ENCODE peak calls at places on chromosomes 13 and 19, in five cellular contexts. J, L, F, T and Y are unnamed samples.

GRCh38 chr13:50192272-50192813 is 177.1 kb downstream of the KCNRG start:
- DNase-seq in F (no peak), J (no peak), T (no peak), L (no peak), Y (no peak)

GRCh38 chr19:38900220-38900629 is 456 bp downstream of the NFKBIB start:
- DNase-seq in T (no peak), L (no peak), F (no peak), J (no peak), Y (no peak)

GRCh38 chr19:29415507-29415906 is 110.3 kb upstream of the VSTM2B start:
- DNase-seq in L (peak), T (no peak), F (no peak), J (no peak), Y (no peak)

GRCh38 chr19:18763674-18764590 is 27.2 kb downstream of the COMP start:
- DNase-seq in F (no peak), L (no peak), J (peak), T (no peak), Y (peak)

GRCh38 chr19:19372656-19373416 is 32.6 kb upstream of the GATAD2A start:
- DNase-seq in J (peak), F (no peak), T (peak), L (no peak), Y (no peak)

GRCh38 chr19:447064-447426 is 13.8 kb downstream of the SHC2 start:
- DNase-seq in L (no peak), J (no peak), T (no peak), F (no peak), Y (no peak)

GRCh38 chr19:2756477-2756876 is 16.7 kb upstream of the SLC39A3 start:
- DNase-seq in F (no peak), T (no peak), L (no peak), J (no peak), Y (no peak)

GRCh38 chr13:27280009-27280646 is 9.5 kb downstream of the RASL11A start:
- DNase-seq in F (no peak), J (peak), T (no peak), L (no peak), Y (no peak)

GRCh38 chr19:5487222-5487621 is 32.0 kb downstream of the ZNRF4 start:
- DNase-seq in J (no peak), T (no peak), F (no peak), L (no peak), Y (no peak)

GRCh38 chr13:98239156-98240076 is 62.3 kb upstream of the RNF113B start:
- DNase-seq in F (no peak), T (no peak), L (peak), J (no peak), Y (no peak)

GRCh38 chr19:7355151-7355845 is 6.6 kb downstream of the ARHGEF18 start:
- DNase-seq in J (peak), L (no peak), F (no peak), T (peak), Y (no peak)

GRCh38 chr19:17332677-17333581 is 1.7 kb downstream of the ANO8 start:
- DNase-seq in T (no peak), L (peak), F (no peak), J (peak), Y (no peak)

GRCh38 chr19:49896863-49897621 is at the start of gene IL4I1:
- DNase-seq in T (no peak), L (no peak), J (no peak), F (no peak), Y (no peak)

GRCh38 chr13:48505597-48506091 is 27.2 kb downstream of the RCBTB2 start:
- DNase-seq in L (no peak), J (no peak), T (no peak), F (no peak), Y (peak)

GRCh38 chr19:49558591-49558990 is 21.8 kb downstream of the NOSIP start:
- DNase-seq in F (no peak), T (no peak), L (no peak), J (no peak), Y (no peak)

GRCh38 chr19:31784631-31785237 is 435.5 kb upstream of the TSHZ3 start:
- DNase-seq in F (peak), J (no peak), L (no peak), T (no peak), Y (no peak)

GRCh38 chr19:1855040-1855827 is 7.0 kb upstream of the REXO1 start:
- DNase-seq in T (peak), F (peak), J (peak), L (peak), Y (peak)

GRCh38 chr13:111468037-111468959 is 147.9 kb downstream of the TEX29 start:
- DNase-seq in L (no peak), J (peak), F (no peak), T (no peak), Y (peak)

GRCh38 chr19:8306235-8307054 is 1.7 kb downstream of the CD320 start:
- DNase-seq in L (peak), F (no peak), J (peak), T (peak), Y (peak)

GRCh38 chr19:52922841-52923781 is at the start of gene ZNF888:
- DNase-seq in L (peak), J (peak), F (peak), T (peak), Y (peak)
- TF ChIP-seq CTCF in L (no peak), J (no peak), F (no peak), T (no peak), Y (no peak)

GRCh38 chr13:29196409-29197074 is 376.4 kb downstream of the MTUS2 start:
- DNase-seq in L (no peak), J (no peak), T (no peak), F (no peak), Y (no peak)
- TF ChIP-seq POLR2A in L (no peak), J (no peak), T (no peak), F (no peak), Y (no peak)

DNA sequence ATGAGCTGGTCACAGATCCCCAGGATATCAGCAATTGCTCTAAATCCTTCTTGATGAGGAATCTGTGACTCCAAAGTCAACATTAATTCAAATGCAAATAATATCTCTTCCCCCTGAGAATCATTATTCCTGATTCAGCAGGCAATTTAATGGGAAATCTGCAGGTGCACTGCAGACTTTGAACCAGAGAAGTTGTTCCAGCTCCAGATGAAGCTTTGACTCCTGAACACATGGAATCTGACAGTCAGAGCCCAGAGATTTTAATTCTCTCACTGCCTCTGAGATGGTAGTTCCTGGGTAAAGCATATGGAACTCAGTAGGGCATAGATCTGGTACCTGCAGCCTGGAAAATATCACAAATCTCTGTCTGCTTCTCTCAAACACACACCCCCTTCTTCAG is 486.6 kb downstream of the FOXO1 start:
- DNase-seq in L (no peak), T (no peak), J (no peak), F (no peak), Y (no peak)
- H3K4me3 ChIP-seq in L (no peak), T (no peak), J (no peak), F (no peak), Y (no peak)

GRCh38 chr13:71801165-71801564 is 65.8 kb downstream of the DACH1 start:
- DNase-seq in F (no peak), L (no peak), T (no peak), J (no peak), Y (no peak)
- TF ChIP-seq CTCF in F (no peak), L (no peak), T (no peak), J (no peak), Y (no peak)

GRCh38 chr19:14117668-14118164 is at the start of gene PRKACA:
- DNase-seq in F (peak), T (peak), L (peak), J (peak), Y (peak)
- TF ChIP-seq POLR2A in F (peak), T (no peak), L (no peak), J (peak), Y (no peak)

GRCh38 chr19:48444933-48445194 is 919 bp upstream of the GRWD1 start:
- DNase-seq in T (no peak), F (no peak), L (no peak), J (no peak), Y (no peak)
- H3K4me3 ChIP-seq in T (no peak), F (peak), L (peak), J (no peak), Y (no peak)

DNA sequence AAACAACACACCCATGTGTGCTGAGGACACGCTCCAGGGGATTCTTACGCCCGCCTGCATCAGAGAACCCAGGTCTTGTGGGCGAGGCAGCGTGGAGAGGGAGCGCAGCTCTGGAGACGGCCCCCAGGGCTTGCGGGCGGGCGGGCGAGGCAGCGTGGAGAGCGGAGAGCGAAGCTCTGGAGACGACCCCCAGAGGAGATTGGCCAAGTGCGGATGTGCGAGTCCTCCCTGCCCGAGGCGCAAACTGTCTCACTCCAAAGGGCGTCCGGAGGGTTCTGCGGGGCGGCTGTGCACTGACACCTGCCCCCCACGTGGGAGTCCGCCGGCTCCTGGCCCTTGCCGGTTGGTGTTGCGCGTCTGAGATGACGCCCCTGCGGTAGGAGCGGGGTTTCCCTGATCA is 39.8 kb downstream of the MCF2L start:
- DNase-seq in F (no peak), T (no peak), J (no peak), L (no peak), Y (no peak)
- TF ChIP-seq CTCF in F (no peak), T (no peak), J (no peak), L (no peak), Y (no peak)